ENCODE peak calls at places on chromosomes 4 and X, in four cellular contexts. L is left colon, R is uterus, D is NCI-H1092. I is an unnamed sample.

GRCh38 chr4:82785248-82786003 is 13.2 kb downstream of the SCD5 start:
- DNase-seq in L (no peak), R (no peak), D (no peak), I (peak)

GRCh38 chrX:135287266-135287823 is 21.9 kb upstream of the ETDC start:
- DNase-seq in L (no peak), R (no peak), D (no peak), I (no peak)

GRCh38 chrX:16711219-16712115 is 1.0 kb downstream of the CTPS2 start:
- DNase-seq in L (peak), R (no peak), D (no peak), I (peak)

GRCh38 chr4:98491862-98492554 is 166.4 kb downstream of the TSPAN5 start:
- DNase-seq in L (no peak), R (no peak), D (no peak), I (peak)

GRCh38 chr4:169791527-169792156 is 33.9 kb upstream of the HPF1 start:
- DNase-seq in L (peak), R (peak), D (peak), I (peak)

GRCh38 chr4:121185960-121186359 is 21.8 kb upstream of the TNIP3 start:
- DNase-seq in L (no peak), R (no peak), D (no peak), I (no peak)

GRCh38 chrX:1316527-1316926 is 20.1 kb upstream of the IL3RA start:
- DNase-seq in L (peak), R (no peak), D (no peak), I (no peak)

GRCh38 chrX:98067611-98068010 is 1183.9 kb downstream of the RPA4 start:
- DNase-seq in L (no peak), R (no peak), D (no peak), I (peak)

GRCh38 chr4:5810770-5811430 is 82.0 kb downstream of the CRMP1 start:
- DNase-seq in L (no peak), R (no peak), D (no peak), I (no peak)

GRCh38 chr4:38562751-38563198 is 101.2 kb upstream of the KLF3 start:
- DNase-seq in L (peak), R (peak), D (no peak), I (peak)

GRCh38 chrX:37765507-37765906 is 14.4 kb upstream of the CYBB start:
- DNase-seq in L (no peak), R (no peak), D (no peak), I (no peak)

GRCh38 chrX:49309401-49309981 is 6.0 kb downstream of the GAGE10 start:
- DNase-seq in L (peak), R (no peak), D (no peak), I (peak)

GRCh38 chr4:3469386-3470243 is 6.5 kb downstream of the DOK7 start:
- DNase-seq in L (no peak), R (no peak), D (peak), I (no peak)

GRCh38 chr4:123832173-123833026 is 435.8 kb downstream of the SPRY1 start:
- DNase-seq in L (no peak), R (peak), D (no peak), I (peak)

GRCh38 chr4:163568835-163569234 is 74.3 kb downstream of the TMA16 start:
- DNase-seq in L (no peak), R (no peak), D (no peak), I (no peak)

GRCh38 chr4:39259571-39260330 is 77.4 kb downstream of the WDR19 start:
- DNase-seq in L (no peak), R (no peak), D (no peak), I (peak)

GRCh38 chr4:145938618-145939177 is at the start of gene ZNF827:
- DNase-seq in L (peak), R (peak), D (peak), I (peak)

GRCh38 chr4:128355301-128355700 is 67.7 kb upstream of the PGRMC2 start:
- DNase-seq in L (peak), R (no peak), D (no peak), I (no peak)

GRCh38 chr4:184513802-184514120 is 39.4 kb upstream of the IRF2 start:
- DNase-seq in L (no peak), R (no peak), D (no peak), I (no peak)

GRCh38 chr4:55866290-55866907 is 13.0 kb downstream of the EXOC1 start:
- DNase-seq in L (no peak), R (no peak), D (no peak), I (peak)

GRCh38 chrX:6965729-6966128 is 181.8 kb upstream of the STS start:
- DNase-seq in L (no peak), R (no peak), D (no peak), I (no peak)

GRCh38 chrX:154353172-154353843 is 21.1 kb downstream of the FLNA start:
- DNase-seq in L (no peak), R (peak), D (no peak), I (no peak)

GRCh38 chrX:1111543-1112300 is 100.7 kb downstream of the CRLF2 start:
- DNase-seq in L (no peak), R (no peak), D (no peak), I (no peak)

GRCh38 chr4:157363366-157363765 is 142.8 kb downstream of the GRIA2 start:
- DNase-seq in L (no peak), R (no peak), D (no peak), I (no peak)

GRCh38 chrX:139560221-139560620 is 29.7 kb downstream of the F9 start:
- DNase-seq in L (no peak), R (no peak), D (no peak), I (no peak)

GRCh38 chrX:107700317-107700774 is 72.0 kb downstream of the PRPS1 start:
- DNase-seq in L (no peak), R (peak), D (no peak), I (peak)

GRCh38 chr4:47010347-47011188 is 17.2 kb upstream of the GABRA4 start:
- DNase-seq in L (no peak), R (no peak), D (no peak), I (peak)

GRCh38 chr4:9969526-9970398 is 51.5 kb downstream of the SLC2A9 start:
- DNase-seq in L (no peak), R (no peak), D (no peak), I (no peak)

GRCh38 chr4:184347251-184348239 is 126.8 kb downstream of the IRF2 start:
- DNase-seq in L (peak), R (no peak), D (no peak), I (no peak)

GRCh38 chrX:15233416-15234015 is 36.4 kb downstream of the ASB9 start:
- DNase-seq in L (no peak), R (no peak), D (no peak), I (no peak)

GRCh38 chrX:18549643-18550042 is 122.3 kb downstream of the RS1 start:
- DNase-seq in L (no peak), R (no peak), D (no peak), I (no peak)

GRCh38 chrX:17375631-17376380 is 806 bp downstream of the NHS start:
- DNase-seq in L (peak), R (no peak), D (peak), I (peak)

I was measured in adipocyte.